ENCODE peak calls at places on chromosomes 7 and 10, in six cellular contexts. One of them, this sample, is unnamed.

GRCh38 chr10:93067443-93068365 is 6.0 kb upstream of the CYP26A1 start:
- DNase-seq in T follicular helper cell: no peak
- DNase-seq in PC-9: no peak
- DNase-seq in psoas muscle: no peak
- DNase-seq in ELR: no peak
- DNase-seq in NCI-H1417: no peak
- DNase-seq in this sample: no peak

GRCh38 chr10:72455889-72456588 is 101.3 kb upstream of the DNAJB12 start:
- DNase-seq in NCI-H1417: no peak
- DNase-seq in PC-9: no peak
- DNase-seq in ELR: no peak
- DNase-seq in psoas muscle: no peak
- DNase-seq in T follicular helper cell: no peak
- DNase-seq in this sample: no peak

GRCh38 chr7:22853674-22854157 is 31.1 kb upstream of the TOMM7 start:
- DNase-seq in PC-9: no peak
- DNase-seq in ELR: peak; percentile 54
- DNase-seq in NCI-H1417: no peak
- DNase-seq in psoas muscle: no peak
- DNase-seq in T follicular helper cell: peak; percentile 67
- DNase-seq in this sample: no peak

GRCh38 chr7:27419581-27420177 is 177.1 kb downstream of the EVX1 start:
- DNase-seq in ELR: peak; percentile 18
- DNase-seq in PC-9: peak; percentile 73
- DNase-seq in T follicular helper cell: no peak
- DNase-seq in NCI-H1417: no peak
- DNase-seq in psoas muscle: no peak
- DNase-seq in this sample: no peak

GRCh38 chr10:91410638-91411367 is 659 bp downstream of the HECTD2 start:
- DNase-seq in T follicular helper cell: no peak
- DNase-seq in psoas muscle: no peak
- DNase-seq in ELR: peak; percentile 45
- DNase-seq in NCI-H1417: no peak
- DNase-seq in PC-9: no peak
- DNase-seq in this sample: no peak

GRCh38 chr7:24955313-24955712 is 24.7 kb downstream of the OSBPL3 start:
- DNase-seq in PC-9: no peak
- DNase-seq in psoas muscle: no peak
- DNase-seq in T follicular helper cell: no peak
- DNase-seq in ELR: no peak
- DNase-seq in NCI-H1417: no peak
- DNase-seq in this sample: no peak

GRCh38 chr7:29748286-29749099 is 57.8 kb upstream of the WIPF3 start:
- DNase-seq in ELR: peak; percentile 72
- DNase-seq in NCI-H1417: peak; percentile 19
- DNase-seq in PC-9: peak; percentile 69
- DNase-seq in T follicular helper cell: no peak
- DNase-seq in psoas muscle: no peak
- DNase-seq in this sample: no peak

GRCh38 chr10:52376665-52377354 is 62.7 kb downstream of the DKK1 start:
- DNase-seq in psoas muscle: no peak
- DNase-seq in PC-9: no peak
- DNase-seq in ELR: no peak
- DNase-seq in NCI-H1417: no peak
- DNase-seq in T follicular helper cell: no peak
- DNase-seq in this sample: no peak

GRCh38 chr7:80154656-80155325 is 20.2 kb downstream of the GNAI1 start:
- DNase-seq in T follicular helper cell: no peak
- DNase-seq in ELR: no peak
- DNase-seq in PC-9: no peak
- DNase-seq in NCI-H1417: no peak
- DNase-seq in psoas muscle: no peak
- DNase-seq in this sample: no peak

GRCh38 chr10:32795598-32796183 is 162.3 kb downstream of the ITGB1 start:
- DNase-seq in T follicular helper cell: no peak
- DNase-seq in NCI-H1417: peak; percentile 21
- DNase-seq in PC-9: no peak
- DNase-seq in ELR: peak; percentile 56
- DNase-seq in psoas muscle: no peak
- DNase-seq in this sample: no peak

GRCh38 chr10:58579011-58579655 is 66.5 kb downstream of the BICC1 start:
- DNase-seq in psoas muscle: no peak
- DNase-seq in PC-9: no peak
- DNase-seq in NCI-H1417: no peak
- DNase-seq in T follicular helper cell: no peak
- DNase-seq in ELR: no peak
- DNase-seq in this sample: no peak

GRCh38 chr10:7659560-7659959 is 7.2 kb downstream of the ITIH5 start:
- DNase-seq in PC-9: no peak
- DNase-seq in ELR: no peak
- DNase-seq in NCI-H1417: no peak
- DNase-seq in psoas muscle: no peak
- DNase-seq in T follicular helper cell: no peak
- DNase-seq in this sample: no peak

GRCh38 chr10:89921422-89921821 is 220.0 kb downstream of the KIF20B start:
- DNase-seq in PC-9: peak; percentile 99
- DNase-seq in psoas muscle: no peak
- DNase-seq in ELR: peak; percentile 56
- DNase-seq in T follicular helper cell: no peak
- DNase-seq in NCI-H1417: no peak
- DNase-seq in this sample: no peak

GRCh38 chr7:27708485-27708884 is 31.5 kb upstream of the TAX1BP1 start:
- DNase-seq in ELR: no peak
- DNase-seq in T follicular helper cell: no peak
- DNase-seq in NCI-H1417: no peak
- DNase-seq in psoas muscle: no peak
- DNase-seq in PC-9: no peak
- DNase-seq in this sample: no peak

GRCh38 chr7:42193457-42194111 is 43.4 kb downstream of the GLI3 start:
- DNase-seq in ELR: no peak
- DNase-seq in psoas muscle: no peak
- DNase-seq in PC-9: no peak
- DNase-seq in NCI-H1417: no peak
- DNase-seq in T follicular helper cell: no peak
- DNase-seq in this sample: no peak

GRCh38 chr10:119022846-119023552 is 6.5 kb upstream of the NANOS1 start:
- DNase-seq in ELR: peak; percentile 77
- DNase-seq in T follicular helper cell: no peak
- DNase-seq in psoas muscle: no peak
- DNase-seq in NCI-H1417: peak; percentile 11
- DNase-seq in PC-9: peak; percentile 90
- DNase-seq in this sample: peak; percentile 50

GRCh38 chr7:151167197-151167911 is at the start of gene GBX1:
- DNase-seq in PC-9: no peak
- DNase-seq in NCI-H1417: peak; percentile 65
- DNase-seq in ELR: peak; percentile 25
- DNase-seq in T follicular helper cell: no peak
- DNase-seq in psoas muscle: no peak
- DNase-seq in this sample: no peak

GRCh38 chr10:51063659-51064535 is 10.4 kb upstream of the PRKG1 start:
- DNase-seq in psoas muscle: no peak
- DNase-seq in NCI-H1417: no peak
- DNase-seq in T follicular helper cell: no peak
- DNase-seq in PC-9: no peak
- DNase-seq in ELR: peak; percentile 64
- DNase-seq in this sample: no peak

GRCh38 chr7:101933685-101934084 is 116.3 kb downstream of the CUX1 start:
- DNase-seq in PC-9: no peak
- DNase-seq in ELR: no peak
- DNase-seq in psoas muscle: no peak
- DNase-seq in T follicular helper cell: no peak
- DNase-seq in NCI-H1417: no peak
- DNase-seq in this sample: no peak

GRCh38 chr10:49369216-49370162 is 26.4 kb downstream of the DRGX start:
- DNase-seq in T follicular helper cell: no peak
- DNase-seq in psoas muscle: no peak
- DNase-seq in NCI-H1417: no peak
- DNase-seq in ELR: peak; percentile 15
- DNase-seq in PC-9: no peak
- DNase-seq in this sample: no peak

GRCh38 chr7:142549007-142549406 is 200.3 kb upstream of the PRSS1 start:
- DNase-seq in NCI-H1417: no peak
- DNase-seq in T follicular helper cell: no peak
- DNase-seq in ELR: no peak
- DNase-seq in psoas muscle: no peak
- DNase-seq in PC-9: no peak
- DNase-seq in this sample: no peak

GRCh38 chr7:142231716-142232115 is 26.1 kb downstream of the PRSS58 start:
- DNase-seq in NCI-H1417: no peak
- DNase-seq in T follicular helper cell: no peak
- DNase-seq in psoas muscle: no peak
- DNase-seq in ELR: no peak
- DNase-seq in PC-9: no peak
- DNase-seq in this sample: no peak

GRCh38 chr10:104028823-104029527 is 56.7 kb downstream of the COL17A1 start:
- DNase-seq in psoas muscle: no peak
- DNase-seq in PC-9: no peak
- DNase-seq in T follicular helper cell: no peak
- DNase-seq in ELR: no peak
- DNase-seq in NCI-H1417: no peak
- DNase-seq in this sample: no peak

GRCh38 chr10:129909080-129909479 is 55.0 kb downstream of the EBF3 start:
- DNase-seq in PC-9: no peak
- DNase-seq in ELR: no peak
- DNase-seq in NCI-H1417: no peak
- DNase-seq in psoas muscle: no peak
- DNase-seq in T follicular helper cell: no peak
- DNase-seq in this sample: no peak

GRCh38 chr7:74056096-74056915 is 27.3 kb upstream of the LIMK1 start:
- DNase-seq in PC-9: no peak
- DNase-seq in T follicular helper cell: no peak
- DNase-seq in psoas muscle: no peak
- DNase-seq in ELR: no peak
- DNase-seq in NCI-H1417: no peak
- DNase-seq in this sample: no peak